ENCODE peak calls at places on chromosomes 6 and 20, in nine cellular contexts. One of them, this sample, is unnamed.

GRCh38 chr6:51273228-51273961 is 454.7 kb downstream of the TFAP2B start:
- DNase-seq in HT1080: no peak
- DNase-seq in stimulated activated CD4-positive, alpha-beta T cell treated with anti-CD3 and anti-CD28 coated beads, Interleukin-15, amount 100 ng/mL, for 1 hour: no peak
- DNase-seq in central memory CD4-positive, alpha-beta T cell: no peak
- DNase-seq in NCI-H2029: no peak
- DNase-seq in stimulated activated CD8-positive, alpha-beta memory T cell treated with anti-CD3 and anti-CD28 coated beads, Interleukin-7, amount 100 ng/mL, for 24 hours: no peak
- DNase-seq in foreskin fibroblast: no peak
- DNase-seq in NCI-H2081: no peak
- DNase-seq in kidney tubule cell: no peak
- DNase-seq in this sample: no peak

GRCh38 chr6:137602311-137602710 is 108.1 kb upstream of the OLIG3 start:
- DNase-seq in HT1080: no peak
- DNase-seq in stimulated activated CD4-positive, alpha-beta T cell treated with anti-CD3 and anti-CD28 coated beads, Interleukin-15, amount 100 ng/mL, for 1 hour: no peak
- DNase-seq in central memory CD4-positive, alpha-beta T cell: no peak
- DNase-seq in NCI-H2029: no peak
- DNase-seq in stimulated activated CD8-positive, alpha-beta memory T cell treated with anti-CD3 and anti-CD28 coated beads, Interleukin-7, amount 100 ng/mL, for 24 hours: no peak
- DNase-seq in foreskin fibroblast: no peak
- DNase-seq in NCI-H2081: no peak
- DNase-seq in kidney tubule cell: no peak
- DNase-seq in this sample: no peak

GRCh38 chr6:13066820-13067219 is 261.5 kb downstream of the TBC1D7 start:
- DNase-seq in HT1080: no peak
- DNase-seq in stimulated activated CD4-positive, alpha-beta T cell treated with anti-CD3 and anti-CD28 coated beads, Interleukin-15, amount 100 ng/mL, for 1 hour: no peak
- DNase-seq in central memory CD4-positive, alpha-beta T cell: no peak
- DNase-seq in NCI-H2029: no peak
- DNase-seq in stimulated activated CD8-positive, alpha-beta memory T cell treated with anti-CD3 and anti-CD28 coated beads, Interleukin-7, amount 100 ng/mL, for 24 hours: no peak
- DNase-seq in foreskin fibroblast: no peak
- DNase-seq in NCI-H2081: no peak
- DNase-seq in kidney tubule cell: no peak
- DNase-seq in this sample: no peak

GRCh38 chr6:148110925-148111324 is 231.7 kb upstream of the SASH1 start:
- DNase-seq in HT1080: no peak
- DNase-seq in stimulated activated CD4-positive, alpha-beta T cell treated with anti-CD3 and anti-CD28 coated beads, Interleukin-15, amount 100 ng/mL, for 1 hour: no peak
- DNase-seq in central memory CD4-positive, alpha-beta T cell: no peak
- DNase-seq in NCI-H2029: no peak
- DNase-seq in stimulated activated CD8-positive, alpha-beta memory T cell treated with anti-CD3 and anti-CD28 coated beads, Interleukin-7, amount 100 ng/mL, for 24 hours: no peak
- DNase-seq in foreskin fibroblast: no peak
- DNase-seq in NCI-H2081: no peak
- DNase-seq in kidney tubule cell: peak; percentile 10
- DNase-seq in this sample: no peak

GRCh38 chr6:43442935-43443334 is 12.4 kb downstream of the DLK2 start:
- DNase-seq in HT1080: no peak
- DNase-seq in stimulated activated CD4-positive, alpha-beta T cell treated with anti-CD3 and anti-CD28 coated beads, Interleukin-15, amount 100 ng/mL, for 1 hour: no peak
- DNase-seq in central memory CD4-positive, alpha-beta T cell: no peak
- DNase-seq in NCI-H2029: no peak
- DNase-seq in stimulated activated CD8-positive, alpha-beta memory T cell treated with anti-CD3 and anti-CD28 coated beads, Interleukin-7, amount 100 ng/mL, for 24 hours: no peak
- DNase-seq in foreskin fibroblast: no peak
- DNase-seq in NCI-H2081: no peak
- DNase-seq in kidney tubule cell: no peak
- DNase-seq in this sample: no peak

GRCh38 chr6:25296980-25297379 is 17.8 kb downstream of the CARMIL1 start:
- DNase-seq in HT1080: no peak
- DNase-seq in stimulated activated CD4-positive, alpha-beta T cell treated with anti-CD3 and anti-CD28 coated beads, Interleukin-15, amount 100 ng/mL, for 1 hour: no peak
- DNase-seq in central memory CD4-positive, alpha-beta T cell: no peak
- DNase-seq in NCI-H2029: no peak
- DNase-seq in stimulated activated CD8-positive, alpha-beta memory T cell treated with anti-CD3 and anti-CD28 coated beads, Interleukin-7, amount 100 ng/mL, for 24 hours: no peak
- DNase-seq in foreskin fibroblast: peak; percentile 71
- DNase-seq in NCI-H2081: no peak
- DNase-seq in kidney tubule cell: no peak
- DNase-seq in this sample: no peak

GRCh38 chr6:113287396-113287795 is 569.7 kb upstream of the MARCKS start:
- DNase-seq in HT1080: no peak
- DNase-seq in stimulated activated CD4-positive, alpha-beta T cell treated with anti-CD3 and anti-CD28 coated beads, Interleukin-15, amount 100 ng/mL, for 1 hour: no peak
- DNase-seq in central memory CD4-positive, alpha-beta T cell: no peak
- DNase-seq in NCI-H2029: no peak
- DNase-seq in stimulated activated CD8-positive, alpha-beta memory T cell treated with anti-CD3 and anti-CD28 coated beads, Interleukin-7, amount 100 ng/mL, for 24 hours: no peak
- DNase-seq in foreskin fibroblast: no peak
- DNase-seq in NCI-H2081: no peak
- DNase-seq in kidney tubule cell: no peak
- DNase-seq in this sample: no peak

GRCh38 chr20:41334452-41335421 is 5.9 kb upstream of the LPIN3 start:
- DNase-seq in HT1080: no peak
- DNase-seq in stimulated activated CD4-positive, alpha-beta T cell treated with anti-CD3 and anti-CD28 coated beads, Interleukin-15, amount 100 ng/mL, for 1 hour: no peak
- DNase-seq in central memory CD4-positive, alpha-beta T cell: no peak
- DNase-seq in NCI-H2029: no peak
- DNase-seq in stimulated activated CD8-positive, alpha-beta memory T cell treated with anti-CD3 and anti-CD28 coated beads, Interleukin-7, amount 100 ng/mL, for 24 hours: no peak
- DNase-seq in foreskin fibroblast: peak; percentile 45
- DNase-seq in NCI-H2081: no peak
- DNase-seq in kidney tubule cell: peak; percentile 70
- DNase-seq in this sample: no peak

This sample was measured in activated CD4-positive, CD25-positive, alpha-beta regulatory T cell treated with anti-CD3 and anti-CD28 coated beads, Interleukin-2, amount 50 U/mL, for 16 hours.